ENCODE peak calls at places on chromosomes 1 and 21, in nine cellular contexts. P is NCI-H82, J is hippocampal formation, G is germinal center, A is RPMI7951, L is activated T-cell treated with anti-CD3 and anti-CD28 coated beads for 1 hour, B is activated gamma-delta T cell treated with Interleukin-2 at 50 U/mL for 16 hours, I is NCI-H2081, H is NCI-H1436. R is an unnamed sample.

GRCh38 chr1:61460230-61460629 is 264.7 kb downstream of the TM2D1 start:
- DNase-seq in A (no peak), B (no peak), I (no peak), L (no peak), G (no peak), J (no peak), H (no peak), P (no peak), R (no peak)

GRCh38 chr21:39842741-39843146 is 24.5 kb upstream of the PCP4 start:
- DNase-seq in P (peak; percentile 76), L (no peak), H (no peak), G (no peak), B (no peak), A (peak; percentile 9), J (no peak), I (no peak), R (no peak)

GRCh38 chr1:4055677-4055967 is 155.6 kb upstream of the C1orf174 start:
- DNase-seq in A (no peak), P (no peak), G (no peak), L (no peak), I (no peak), B (no peak), H (no peak), J (no peak), R (no peak)

GRCh38 chr1:202671388-202671787 is 38.9 kb downstream of the SYT2 start:
- DNase-seq in A (peak; percentile 75), P (no peak), L (no peak), G (no peak), I (peak; percentile 6), B (no peak), J (no peak), H (no peak), R (no peak)

GRCh38 chr1:230537456-230537855 is 104.8 kb upstream of the COG2 start:
- DNase-seq in L (no peak), J (no peak), I (no peak), B (no peak), A (no peak), P (peak; percentile 28), H (no peak), G (no peak), R (no peak)

GRCh38 chr1:192439373-192440025 is 122.7 kb downstream of the RGS21 start:
- DNase-seq in L (no peak), J (no peak), A (peak; percentile 65), I (no peak), B (no peak), P (no peak), H (no peak), G (no peak), R (no peak)

GRCh38 chr1:151056149-151056548 is 3.3 kb downstream of the CDC42SE1 start:
- DNase-seq in B (peak; percentile 48), J (no peak), G (no peak), A (no peak), H (no peak), L (no peak), I (no peak), P (no peak), R (no peak)

GRCh38 chr1:32705516-32705915 is 2.9 kb upstream of the SYNC start:
- DNase-seq in H (no peak), B (no peak), L (no peak), A (no peak), G (no peak), P (no peak), I (no peak), J (no peak), R (no peak)

GRCh38 chr1:9294910-9295636 is 2.4 kb downstream of the SPSB1 start:
- DNase-seq in L (no peak), I (no peak), P (peak; percentile 42), A (peak; percentile 73), J (no peak), G (no peak), B (no peak), H (no peak), R (no peak)

GRCh38 chr1:3529099-3529729 is 74.7 kb downstream of the ARHGEF16 start:
- DNase-seq in I (no peak), G (no peak), J (no peak), P (no peak), L (no peak), A (peak; percentile 50), H (no peak), B (no peak), R (no peak)

GRCh38 chr1:106278706-106279105 is 777.8 kb upstream of the PRMT6 start:
- DNase-seq in H (no peak), I (no peak), P (no peak), G (no peak), L (no peak), B (no peak), J (no peak), A (no peak), R (no peak)

GRCh38 chr21:26140185-26140584 is 30.4 kb downstream of the APP start:
- DNase-seq in I (no peak), J (no peak), P (peak; percentile 44), B (no peak), A (peak; percentile 90), H (no peak), G (no peak), L (no peak), R (no peak)

GRCh38 chr21:46158666-46159300 is 3.4 kb upstream of the FTCD start:
- DNase-seq in H (no peak), G (no peak), J (no peak), L (no peak), I (no peak), A (no peak), B (no peak), P (no peak), R (no peak)

GRCh38 chr1:156582388-156583022 is 3.0 kb downstream of the TTC24 start:
- DNase-seq in B (no peak), H (no peak), A (no peak), L (no peak), J (no peak), I (no peak), G (peak; percentile 67), P (no peak), R (no peak)

GRCh38 chr1:39691383-39692151 is at the start of gene HPCAL4:
- DNase-seq in G (peak; percentile 82), I (peak; percentile 94), H (peak; percentile 88), J (peak; percentile 65), L (peak; percentile 87), A (peak; percentile 83), B (peak; percentile 87), P (peak; percentile 96), R (peak; percentile 82)

GRCh38 chr1:31327381-31327780 is 30.5 kb downstream of the ZCCHC17 start:
- DNase-seq in L (no peak), B (no peak), G (no peak), H (no peak), J (no peak), I (no peak), A (peak; percentile 8), P (no peak), R (no peak)

GRCh38 chr1:54163051-54163450 is 10.3 kb upstream of the CDCP2 start:
- DNase-seq in H (no peak), I (no peak), L (no peak), G (no peak), P (no peak), A (no peak), B (no peak), J (no peak), R (no peak)

R was measured in putamen.